ENCODE peak calls at places on chromosomes 4 and X, in four cellular contexts. S, K, Y and P are unnamed samples.

GRCh38 chrX:72272868-72273267 is 4.2 kb downstream of the RPS4X start:
- DNase-seq in S (no peak), K (no peak), Y (no peak), P (no peak)

GRCh38 chr4:69830529-69831269 is 29.2 kb downstream of the SULT1E1 start:
- DNase-seq in S (no peak), K (peak; percentile 34), Y (peak; percentile 59), P (no peak)

GRCh38 chr4:42570221-42570620 is 86.7 kb downstream of the ATP8A1 start:
- DNase-seq in S (no peak), K (no peak), Y (no peak), P (no peak)

GRCh38 chrX:119942831-119943184 is 743 bp downstream of the NKAP start:
- DNase-seq in S (no peak), K (no peak), Y (no peak), P (no peak)

GRCh38 chrX:102714994-102715393 is 2.7 kb downstream of the GPRASP2 start:
- DNase-seq in S (no peak), K (no peak), Y (no peak), P (no peak)

GRCh38 chr4:98706200-98706813 is 47.9 kb upstream of the TSPAN5 start:
- DNase-seq in S (no peak), K (no peak), Y (no peak), P (no peak)

GRCh38 chr4:123699823-123700822 is 303.5 kb downstream of the SPRY1 start:
- DNase-seq in S (no peak), K (no peak), Y (peak; percentile 26), P (no peak)

GRCh38 chr4:89196056-89196674 is 84.8 kb downstream of the TIGD2 start:
- DNase-seq in S (no peak), K (no peak), Y (no peak), P (no peak)

GRCh38 chrX:83416273-83416672 is 91.8 kb upstream of the POU3F4 start:
- DNase-seq in S (no peak), K (no peak), Y (no peak), P (no peak)

GRCh38 chr4:7330031-7330596 is 104.6 kb downstream of the PSAPL1 start:
- DNase-seq in S (no peak), K (no peak), Y (no peak), P (no peak)

GRCh38 chrX:134460005-134460860 is at the start of gene HPRT1:
- DNase-seq in S (peak; percentile 58), K (peak; percentile 65), Y (peak; percentile 33), P (peak; percentile 63)

GRCh38 chrX:153981771-153982533 is 9.4 kb downstream of the TMEM187 start:
- DNase-seq in S (peak; percentile 24), K (no peak), Y (peak; percentile 51), P (peak; percentile 74)

GRCh38 chrX:39174761-39175417 is 373.6 kb downstream of the MID1IP1 start:
- DNase-seq in S (no peak), K (no peak), Y (no peak), P (no peak)

GRCh38 chrX:124145749-124146148 is 184.2 kb downstream of the STAG2 start:
- DNase-seq in S (no peak), K (no peak), Y (no peak), P (no peak)

GRCh38 chr4:132605551-132605950 is 543.5 kb upstream of the PCDH10 start:
- DNase-seq in S (no peak), K (no peak), Y (no peak), P (no peak)

GRCh38 chrX:39688576-39689373 is 409.0 kb downstream of the BCOR start:
- DNase-seq in S (peak; percentile 20), K (no peak), Y (no peak), P (no peak)

GRCh38 chr4:169147217-169147616 is 123.5 kb downstream of the SH3RF1 start:
- DNase-seq in S (no peak), K (no peak), Y (no peak), P (no peak)

GRCh38 chrX:27728291-27728690 is 79.5 kb upstream of the MAGEB10 start:
- DNase-seq in S (no peak), K (no peak), Y (no peak), P (no peak)

GRCh38 chr4:61468091-61468720 is 268.1 kb downstream of the ADGRL3 start:
- DNase-seq in S (no peak), K (no peak), Y (no peak), P (peak; percentile 28)

GRCh38 chr4:107017681-107018321 is 18.3 kb downstream of the DKK2 start:
- DNase-seq in S (no peak), K (no peak), Y (no peak), P (no peak)

GRCh38 chr4:185304944-185305690 is 90.6 kb downstream of the LRP2BP start:
- DNase-seq in S (no peak), K (no peak), Y (no peak), P (no peak)

GRCh38 chrX:111372065-111372464 is 39.9 kb downstream of the DCX start:
- DNase-seq in S (no peak), K (no peak), Y (no peak), P (no peak)

GRCh38 chrX:151789179-151789800 is 54.7 kb downstream of the CNGA2 start:
- DNase-seq in S (no peak), K (no peak), Y (peak; percentile 28), P (no peak)

GRCh38 chr4:158302076-158302866 is 92.0 kb downstream of the TMEM144 start:
- DNase-seq in S (no peak), K (no peak), Y (no peak), P (no peak)

GRCh38 chrX:29082558-29082957 is 495.3 kb downstream of the IL1RAPL1 start:
- DNase-seq in S (no peak), K (no peak), Y (no peak), P (no peak)

GRCh38 chr4:152073738-152074137 is 312.9 kb upstream of the GATB start:
- DNase-seq in S (no peak), K (no peak), Y (no peak), P (no peak)

GRCh38 chrX:118259213-118259612 is 86.7 kb upstream of the WDR44 start:
- DNase-seq in S (no peak), K (no peak), Y (no peak), P (no peak)

GRCh38 chrX:30957753-30958152 is 68.7 kb upstream of the TAB3 start:
- DNase-seq in S (no peak), K (no peak), Y (no peak), P (no peak)